ENCODE peak calls at places on chromosomes 16 and 17, in eight cellular contexts. One of them, this sample, is unnamed.

GRCh38 chr17:59892251-59892848 is 393 bp downstream of the TUBD1 start:
- DNase-seq in SK-N-SH: no peak
- DNase-seq in GM23248: no peak
- DNase-seq in body of pancreas: no peak
- DNase-seq in tibial artery: no peak
- DNase-seq in kidney: peak; percentile 87
- DNase-seq in heart left ventricle: no peak
- DNase-seq in Peyer's patch: no peak
- DNase-seq in this sample: peak; percentile 74

GRCh38 chr17:44004761-44005526 is 522 bp downstream of the NAGS start:
- DNase-seq in SK-N-SH: peak; percentile 58
- DNase-seq in GM23248: peak; percentile 45
- DNase-seq in body of pancreas: peak; percentile 13
- DNase-seq in tibial artery: no peak
- DNase-seq in kidney: peak; percentile 82
- DNase-seq in heart left ventricle: no peak
- DNase-seq in Peyer's patch: peak; percentile 85
- DNase-seq in this sample: peak; percentile 79

GRCh38 chr17:68435876-68436842 is 21.1 kb downstream of the WIPI1 start:
- DNase-seq in SK-N-SH: peak; percentile 80
- DNase-seq in GM23248: peak; percentile 92
- DNase-seq in body of pancreas: peak; percentile 82
- DNase-seq in tibial artery: peak; percentile 68
- DNase-seq in kidney: no peak
- DNase-seq in heart left ventricle: peak; percentile 81
- DNase-seq in Peyer's patch: peak; percentile 94
- DNase-seq in this sample: peak; percentile 77

GRCh38 chr17:73194514-73195222 is 1.8 kb downstream of the COG1 start:
- DNase-seq in SK-N-SH: no peak
- DNase-seq in GM23248: peak; percentile 79
- DNase-seq in body of pancreas: no peak
- DNase-seq in tibial artery: no peak
- DNase-seq in kidney: no peak
- DNase-seq in heart left ventricle: no peak
- DNase-seq in Peyer's patch: peak; percentile 32
- DNase-seq in this sample: no peak

GRCh38 chr17:50200447-50201225 is 795 bp downstream of the COL1A1 start:
- DNase-seq in SK-N-SH: peak; percentile 95
- DNase-seq in GM23248: peak; percentile 94
- DNase-seq in body of pancreas: peak; percentile 93
- DNase-seq in tibial artery: peak; percentile 93
- DNase-seq in kidney: peak; percentile 96
- DNase-seq in heart left ventricle: peak; percentile 88
- DNase-seq in Peyer's patch: peak; percentile 95
- DNase-seq in this sample: peak; percentile 98

GRCh38 chr17:78923660-78924453 is 1.3 kb downstream of the TIMP2 start:
- DNase-seq in SK-N-SH: peak; percentile 65
- DNase-seq in GM23248: peak; percentile 68
- DNase-seq in body of pancreas: peak; percentile 97
- DNase-seq in tibial artery: peak; percentile 68
- DNase-seq in kidney: peak; percentile 95
- DNase-seq in heart left ventricle: peak; percentile 60
- DNase-seq in Peyer's patch: peak; percentile 94
- DNase-seq in this sample: peak; percentile 93

GRCh38 chr17:12637745-12638651 is 27.7 kb upstream of the MYOCD start:
- DNase-seq in SK-N-SH: no peak
- DNase-seq in GM23248: no peak
- DNase-seq in body of pancreas: no peak
- DNase-seq in tibial artery: no peak
- DNase-seq in kidney: no peak
- DNase-seq in heart left ventricle: no peak
- DNase-seq in Peyer's patch: no peak
- DNase-seq in this sample: no peak

GRCh38 chr16:87728026-87728425 is 37.8 kb downstream of the KLHDC4 start:
- DNase-seq in SK-N-SH: no peak
- DNase-seq in GM23248: no peak
- DNase-seq in body of pancreas: no peak
- DNase-seq in tibial artery: no peak
- DNase-seq in kidney: no peak
- DNase-seq in heart left ventricle: no peak
- DNase-seq in Peyer's patch: no peak
- DNase-seq in this sample: no peak

GRCh38 chr16:14303182-14303618 is 232.1 kb downstream of the MRTFB start:
- DNase-seq in SK-N-SH: no peak
- DNase-seq in GM23248: peak; percentile 60
- DNase-seq in body of pancreas: peak; percentile 38
- DNase-seq in tibial artery: no peak
- DNase-seq in kidney: peak; percentile 68
- DNase-seq in heart left ventricle: no peak
- DNase-seq in Peyer's patch: no peak
- DNase-seq in this sample: no peak

GRCh38 chr16:65782537-65783290 is 583.8 kb upstream of the CDH5 start:
- DNase-seq in SK-N-SH: no peak
- DNase-seq in GM23248: peak; percentile 90
- DNase-seq in body of pancreas: peak; percentile 15
- DNase-seq in tibial artery: no peak
- DNase-seq in kidney: no peak
- DNase-seq in heart left ventricle: no peak
- DNase-seq in Peyer's patch: no peak
- DNase-seq in this sample: no peak

GRCh38 chr16:87853411-87854052 is 15.8 kb downstream of the SLC7A5 start:
- DNase-seq in SK-N-SH: peak; percentile 90
- DNase-seq in GM23248: peak; percentile 96
- DNase-seq in body of pancreas: peak; percentile 93
- DNase-seq in tibial artery: peak; percentile 97
- DNase-seq in kidney: peak; percentile 96
- DNase-seq in heart left ventricle: peak; percentile 92
- DNase-seq in Peyer's patch: peak; percentile 96
- DNase-seq in this sample: peak; percentile 98

GRCh38 chr17:57388326-57388725 is 132.0 kb downstream of the MSI2 start:
- DNase-seq in SK-N-SH: no peak
- DNase-seq in GM23248: no peak
- DNase-seq in body of pancreas: no peak
- DNase-seq in tibial artery: no peak
- DNase-seq in kidney: no peak
- DNase-seq in heart left ventricle: no peak
- DNase-seq in Peyer's patch: no peak
- DNase-seq in this sample: no peak

GRCh38 chr16:25895371-25895770 is 203.6 kb downstream of the HS3ST4 start:
- DNase-seq in SK-N-SH: no peak
- DNase-seq in GM23248: no peak
- DNase-seq in body of pancreas: no peak
- DNase-seq in tibial artery: no peak
- DNase-seq in kidney: no peak
- DNase-seq in heart left ventricle: no peak
- DNase-seq in Peyer's patch: no peak
- DNase-seq in this sample: no peak

GRCh38 chr17:55414983-55415382 is 6.7 kb downstream of the MMD start:
- DNase-seq in SK-N-SH: no peak
- DNase-seq in GM23248: no peak
- DNase-seq in body of pancreas: no peak
- DNase-seq in tibial artery: no peak
- DNase-seq in kidney: no peak
- DNase-seq in heart left ventricle: no peak
- DNase-seq in Peyer's patch: no peak
- DNase-seq in this sample: no peak

GRCh38 chr16:16021646-16021987 is 72.2 kb downstream of the ABCC1 start:
- DNase-seq in SK-N-SH: no peak
- DNase-seq in GM23248: no peak
- DNase-seq in body of pancreas: no peak
- DNase-seq in tibial artery: no peak
- DNase-seq in kidney: no peak
- DNase-seq in heart left ventricle: no peak
- DNase-seq in Peyer's patch: no peak
- DNase-seq in this sample: no peak

GRCh38 chr16:86087011-86087453 is 188.1 kb downstream of the IRF8 start:
- DNase-seq in SK-N-SH: no peak
- DNase-seq in GM23248: no peak
- DNase-seq in body of pancreas: no peak
- DNase-seq in tibial artery: no peak
- DNase-seq in kidney: peak; percentile 53
- DNase-seq in heart left ventricle: no peak
- DNase-seq in Peyer's patch: peak; percentile 26
- DNase-seq in this sample: no peak

DNA sequence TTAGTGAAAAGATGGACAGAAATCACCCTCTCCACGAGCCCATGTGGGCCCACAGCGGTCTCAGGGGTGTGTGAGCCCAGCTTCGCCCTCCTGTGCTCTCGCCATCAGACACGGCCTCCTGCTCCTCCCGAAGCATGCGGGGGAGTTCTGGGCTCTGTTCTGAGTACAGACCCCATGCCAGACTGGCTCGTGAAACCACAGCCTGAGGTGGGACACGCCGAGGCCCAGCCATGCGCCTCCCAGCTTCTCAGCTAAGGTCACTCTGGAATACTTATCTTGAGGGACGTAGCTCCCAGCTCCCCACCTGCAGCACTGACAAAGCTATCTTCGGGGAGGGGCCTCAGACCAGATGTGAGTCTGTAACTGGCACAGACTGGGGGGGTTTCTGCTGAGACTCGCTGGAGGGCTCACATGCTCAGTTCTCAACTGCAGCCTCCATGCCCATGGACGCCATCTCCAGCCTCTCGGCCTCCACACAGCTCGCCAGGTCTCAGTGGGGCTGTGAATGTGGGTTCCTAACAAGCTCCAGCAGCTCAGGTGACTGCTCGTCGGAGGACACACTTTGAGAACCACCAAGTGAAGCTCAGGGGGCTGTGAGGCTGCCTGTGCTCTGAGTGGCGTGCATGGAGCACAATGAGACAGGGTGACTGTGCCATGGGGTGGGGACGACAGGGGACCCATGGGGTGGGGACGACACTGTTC is 95.2 kb downstream of the ZNF778 start:
- DNase-seq in SK-N-SH: no peak
- DNase-seq in GM23248: no peak
- DNase-seq in body of pancreas: no peak
- DNase-seq in tibial artery: no peak
- DNase-seq in kidney: no peak
- DNase-seq in heart left ventricle: no peak
- DNase-seq in Peyer's patch: no peak
- DNase-seq in this sample: no peak
- H3K4me3 ChIP-seq in SK-N-SH: no peak overlapping the region
- H3K4me3 ChIP-seq in GM23248: no peak overlapping the region
- H3K4me3 ChIP-seq in body of pancreas: no peak overlapping the region
- H3K4me3 ChIP-seq in tibial artery: no peak overlapping the region
- H3K4me3 ChIP-seq in kidney: no peak overlapping the region
- H3K4me3 ChIP-seq in heart left ventricle: no peak overlapping the region
- H3K4me3 ChIP-seq in Peyer's patch: no peak overlapping the region
- H3K4me3 ChIP-seq in this sample: no peak overlapping the region

GRCh38 chr17:62627219-62627903 is at the start of gene MRC2:
- DNase-seq in SK-N-SH: peak; percentile 93
- DNase-seq in GM23248: peak; percentile 95
- DNase-seq in body of pancreas: peak; percentile 24
- DNase-seq in tibial artery: peak; percentile 63
- DNase-seq in kidney: peak; percentile 93
- DNase-seq in heart left ventricle: peak; percentile 83
- DNase-seq in Peyer's patch: peak; percentile 61
- DNase-seq in this sample: peak; percentile 91

GRCh38 chr17:62626719-62627218 is 701 bp upstream of the MRC2 start:
- DNase-seq in SK-N-SH: peak; percentile 88
- DNase-seq in GM23248: peak; percentile 96
- DNase-seq in body of pancreas: peak; percentile 26
- DNase-seq in tibial artery: peak; percentile 70
- DNase-seq in kidney: no peak
- DNase-seq in heart left ventricle: peak; percentile 63
- DNase-seq in Peyer's patch: no peak
- DNase-seq in this sample: peak; percentile 97

GRCh38 chr17:62627904-62628603 is 584 bp downstream of the MRC2 start:
- DNase-seq in SK-N-SH: peak; percentile 91
- DNase-seq in GM23248: peak; percentile 85
- DNase-seq in body of pancreas: no peak
- DNase-seq in tibial artery: peak; percentile 50
- DNase-seq in kidney: peak; percentile 84
- DNase-seq in heart left ventricle: peak; percentile 61
- DNase-seq in Peyer's patch: no peak
- DNase-seq in this sample: no peak

GRCh38 chr17:62625870-62626200 is 1.6 kb upstream of the MRC2 start:
- DNase-seq in SK-N-SH: peak; percentile 13
- DNase-seq in GM23248: no peak
- DNase-seq in body of pancreas: no peak
- DNase-seq in tibial artery: no peak
- DNase-seq in kidney: no peak
- DNase-seq in heart left ventricle: no peak
- DNase-seq in Peyer's patch: no peak
- DNase-seq in this sample: peak; percentile 41

DNA sequence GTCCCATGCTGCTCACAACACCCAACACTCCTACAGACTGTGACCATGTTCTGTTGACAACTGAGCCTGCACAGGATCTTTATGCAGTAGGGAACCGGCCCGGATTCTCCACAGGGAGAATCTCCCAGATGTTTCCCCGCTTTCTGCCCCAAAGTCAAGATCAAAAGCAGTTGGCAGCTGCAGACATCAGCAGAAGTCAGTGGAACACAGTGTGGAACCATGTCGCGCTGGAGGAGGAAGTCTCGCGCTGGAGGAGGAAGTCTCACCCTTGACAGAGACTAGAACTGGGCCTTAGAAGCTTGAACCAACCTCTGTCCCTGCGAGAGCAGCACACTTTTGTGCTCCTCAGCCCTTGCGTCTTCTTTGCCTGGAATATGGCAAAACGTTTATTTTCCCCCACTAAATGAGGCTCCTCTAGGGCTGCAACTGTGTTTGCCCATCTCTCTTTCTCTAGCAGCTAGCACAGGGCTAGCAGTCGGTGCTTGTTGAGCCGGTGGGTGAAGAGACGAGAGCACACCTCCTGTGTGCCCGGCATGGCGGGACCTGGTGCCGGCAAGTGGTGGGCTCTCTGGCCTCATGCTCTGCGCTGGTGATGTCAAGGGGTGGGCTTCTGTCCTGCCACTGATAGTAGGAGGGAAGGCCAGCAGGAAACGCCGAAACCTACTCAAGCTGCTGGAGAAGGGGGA is 2.1 kb upstream of the MRC2 start:
- DNase-seq in SK-N-SH: peak; percentile 9
- DNase-seq in GM23248: no peak
- DNase-seq in body of pancreas: no peak
- DNase-seq in tibial artery: no peak
- DNase-seq in kidney: no peak
- DNase-seq in heart left ventricle: no peak
- DNase-seq in Peyer's patch: no peak
- DNase-seq in this sample: no peak
- H3K36me3 ChIP-seq in SK-N-SH: peaks cover 8% of the 10 kb centered on the region
- H3K36me3 ChIP-seq in GM23248: no peaks in the 10 kb centered on the region
- H3K36me3 ChIP-seq in body of pancreas: no peaks in the 10 kb centered on the region
- H3K36me3 ChIP-seq in tibial artery: no peaks in the 10 kb centered on the region
- H3K36me3 ChIP-seq in kidney: no peaks in the 10 kb centered on the region
- H3K36me3 ChIP-seq in heart left ventricle: no peaks in the 10 kb centered on the region
- H3K36me3 ChIP-seq in Peyer's patch: no peaks in the 10 kb centered on the region
- H3K36me3 ChIP-seq in this sample: no peaks in the 10 kb centered on the region

GRCh38 chr16:3949946-3950342 is 69.4 kb upstream of the CREBBP start:
- DNase-seq in SK-N-SH: no peak
- DNase-seq in GM23248: no peak
- DNase-seq in body of pancreas: no peak
- DNase-seq in tibial artery: no peak
- DNase-seq in kidney: peak; percentile 48
- DNase-seq in heart left ventricle: no peak
- DNase-seq in Peyer's patch: no peak
- DNase-seq in this sample: peak; percentile 9
- H3K4me3 ChIP-seq in SK-N-SH: no peak overlapping the region
- H3K4me3 ChIP-seq in GM23248: peak overlapping the region; percentile 59
- H3K4me3 ChIP-seq in body of pancreas: no peak overlapping the region
- H3K4me3 ChIP-seq in tibial artery: peak overlapping the region; percentile 36
- H3K4me3 ChIP-seq in kidney: peak overlapping the region; percentile 11
- H3K4me3 ChIP-seq in heart left ventricle: peak overlapping the region; percentile 24
- H3K4me3 ChIP-seq in Peyer's patch: no peak overlapping the region
- H3K4me3 ChIP-seq in this sample: no peak overlapping the region

GRCh38 chr17:34998205-34998604 is 17.9 kb downstream of the LIG3 start:
- DNase-seq in SK-N-SH: peak; percentile 70
- DNase-seq in GM23248: peak; percentile 84
- DNase-seq in body of pancreas: peak; percentile 67
- DNase-seq in tibial artery: peak; percentile 43
- DNase-seq in kidney: no peak
- DNase-seq in heart left ventricle: peak; percentile 65
- DNase-seq in Peyer's patch: peak; percentile 89
- DNase-seq in this sample: peak; percentile 87
- H3K36me3 ChIP-seq in SK-N-SH: peaks cover 23% of the 10 kb centered on the region
- H3K36me3 ChIP-seq in GM23248: peaks cover 3% of the 10 kb centered on the region
- H3K36me3 ChIP-seq in body of pancreas: no peaks in the 10 kb centered on the region
- H3K36me3 ChIP-seq in tibial artery: peaks cover 29% of the 10 kb centered on the region
- H3K36me3 ChIP-seq in kidney: peaks cover 11% of the 10 kb centered on the region
- H3K36me3 ChIP-seq in heart left ventricle: peaks cover 74% of the 10 kb centered on the region
- H3K36me3 ChIP-seq in Peyer's patch: no peaks in the 10 kb centered on the region
- H3K36me3 ChIP-seq in this sample: peaks cover 82% of the 10 kb centered on the region